ENCODE peak calls at places on chromosome 11, in six cellular contexts. E, F, T, Y, G and V are unnamed samples.
A peak's percentile ranks its signal among the peaks of the same experiment; 100 is the strongest.

GRCh38 chr11:68839953-68840641 is 1.6 kb downstream of the CPT1A start:
- DNase-seq in E (peak; percentile 18), F (no peak), T (no peak), Y (no peak), G (no peak), V (no peak)

GRCh38 chr11:9396752-9397151 is 12.3 kb downstream of the IPO7 start:
- DNase-seq in E (no peak), F (no peak), T (no peak), Y (no peak), G (no peak), V (no peak)

GRCh38 chr11:21909145-21909544 is 283.7 kb upstream of the ANO5 start:
- DNase-seq in E (no peak), F (no peak), T (no peak), Y (no peak), G (no peak), V (no peak)

GRCh38 chr11:94546886-94547285 is 3.2 kb downstream of the FUT4 start:
- DNase-seq in E (no peak), F (no peak), T (peak; percentile 19), Y (no peak), G (no peak), V (no peak)

GRCh38 chr11:17747131-17747955 is 12.8 kb downstream of the KCNC1 start:
- DNase-seq in E (no peak), F (no peak), T (no peak), Y (no peak), G (no peak), V (no peak)

GRCh38 chr11:44985721-44986120 is 35.0 kb upstream of the TP53I11 start:
- DNase-seq in E (no peak), F (no peak), T (no peak), Y (no peak), G (no peak), V (no peak)

GRCh38 chr11:37504925-37505324 is 906.9 kb upstream of the RAG2 start:
- DNase-seq in E (no peak), F (no peak), T (peak; percentile 96), Y (no peak), G (no peak), V (no peak)

GRCh38 chr11:80593981-80594380 is 1153.2 kb upstream of the TENM4 start:
- DNase-seq in E (no peak), F (no peak), T (peak; percentile 76), Y (no peak), G (no peak), V (no peak)

GRCh38 chr11:35539781-35540281 is 14.4 kb upstream of the PAMR1 start:
- DNase-seq in E (no peak), F (peak; percentile 66), T (peak; percentile 70), Y (no peak), G (peak; percentile 36), V (no peak)

GRCh38 chr11:86666193-86666592 is 6.2 kb downstream of the ME3 start:
- DNase-seq in E (no peak), F (no peak), T (peak; percentile 54), Y (no peak), G (no peak), V (no peak)

GRCh38 chr11:26072612-26073011 is 259.3 kb upstream of the ANO3 start:
- DNase-seq in E (no peak), F (no peak), T (no peak), Y (no peak), G (no peak), V (no peak)

GRCh38 chr11:123195182-123196059 is at the start of gene CLMP:
- DNase-seq in E (peak; percentile 71), F (peak; percentile 33), T (peak; percentile 58), Y (no peak), G (no peak), V (no peak)
- H3K4me3 ChIP-seq in E (peak within 1 kb of the TSS; percentile 49), F (peak within 1 kb of the TSS; percentile 62), T (peak within 1 kb of the TSS; percentile 47), Y (peak within 1 kb of the TSS; percentile 46), G (peak within 1 kb of the TSS; percentile 45), V (peak within 1 kb of the TSS; percentile 77)

GRCh38 chr11:124892750-124893454 is 4.8 kb downstream of the ROBO4 start:
- DNase-seq in E (no peak), F (no peak), T (no peak), Y (no peak), G (peak; percentile 27), V (no peak)
- TF ChIP-seq CTCF in E (no peak), F (no peak), T (no peak), Y (no peak), G (no peak), V (no peak)

GRCh38 chr11:12668166-12668565 is 6.1 kb upstream of the TEAD1 start:
- DNase-seq in E (no peak), F (no peak), T (peak; percentile 6), Y (no peak), G (no peak), V (no peak)
- H3K27me3 ChIP-seq in E (peaks cover 5% of the 10 kb centered on the region), F (no peaks in the 10 kb centered on the region), T (no peaks in the 10 kb centered on the region), Y (peaks cover 15% of the 10 kb centered on the region), G (no peaks in the 10 kb centered on the region), V (no peaks in the 10 kb centered on the region)

GRCh38 chr11:64206457-64207246 is at the start of gene FERMT3:
- DNase-seq in E (no peak), F (peak; percentile 72), T (no peak), Y (peak; percentile 66), G (no peak), V (no peak)
- H3K4me3 ChIP-seq in E (no peak within 1 kb of the TSS), F (peak within 1 kb of the TSS; percentile 58), T (no peak within 1 kb of the TSS), Y (peak within 1 kb of the TSS; percentile 100), G (peak within 1 kb of the TSS; percentile 45), V (peak within 1 kb of the TSS; percentile 68)